ENCODE peak calls at places on chromosomes 12 and 14, in nine cellular contexts. One of them, this sample, is unnamed.

GRCh38 chr12:29240441-29240840 is 91.4 kb downstream of the FAR2 start:
- DNase-seq in endothelial cell: no peak
- DNase-seq in A549: no peak
- DNase-seq in foreskin fibroblast: no peak
- DNase-seq in fibroblast of pulmonary artery: no peak
- DNase-seq in glutamatergic neuron: no peak
- DNase-seq in fibroblast of mammary gland: no peak
- DNase-seq in astrocyte: no peak
- DNase-seq in neural crest cell: no peak
- DNase-seq in this sample: no peak

GRCh38 chr12:110079477-110080400 is 31.4 kb upstream of the C12orf76 start:
- DNase-seq in endothelial cell: no peak
- DNase-seq in A549: peak
- DNase-seq in foreskin fibroblast: no peak
- DNase-seq in fibroblast of pulmonary artery: peak
- DNase-seq in glutamatergic neuron: no peak
- DNase-seq in fibroblast of mammary gland: no peak
- DNase-seq in astrocyte: no peak
- DNase-seq in neural crest cell: no peak
- DNase-seq in this sample: peak

GRCh38 chr12:115209230-115209629 is 525.3 kb upstream of the TBX3 start:
- DNase-seq in endothelial cell: no peak
- DNase-seq in A549: no peak
- DNase-seq in foreskin fibroblast: no peak
- DNase-seq in fibroblast of pulmonary artery: no peak
- DNase-seq in glutamatergic neuron: no peak
- DNase-seq in fibroblast of mammary gland: no peak
- DNase-seq in astrocyte: no peak
- DNase-seq in neural crest cell: no peak
- DNase-seq in this sample: no peak

GRCh38 chr12:124517260-124518050 is 50.0 kb downstream of the NCOR2 start:
- DNase-seq in endothelial cell: no peak
- DNase-seq in A549: peak
- DNase-seq in foreskin fibroblast: peak
- DNase-seq in fibroblast of pulmonary artery: peak
- DNase-seq in glutamatergic neuron: no peak
- DNase-seq in fibroblast of mammary gland: no peak
- DNase-seq in astrocyte: no peak
- DNase-seq in neural crest cell: no peak
- DNase-seq in this sample: no peak

GRCh38 chr12:70691018-70691672 is 53.9 kb upstream of the PTPRB start:
- DNase-seq in endothelial cell: no peak
- DNase-seq in A549: no peak
- DNase-seq in foreskin fibroblast: peak
- DNase-seq in fibroblast of pulmonary artery: peak
- DNase-seq in glutamatergic neuron: no peak
- DNase-seq in fibroblast of mammary gland: peak
- DNase-seq in astrocyte: peak
- DNase-seq in neural crest cell: no peak
- DNase-seq in this sample: no peak

GRCh38 chr14:102822311-102822863 is 45.1 kb downstream of the TRAF3 start:
- DNase-seq in endothelial cell: no peak
- DNase-seq in A549: no peak
- DNase-seq in foreskin fibroblast: peak
- DNase-seq in fibroblast of pulmonary artery: no peak
- DNase-seq in glutamatergic neuron: no peak
- DNase-seq in fibroblast of mammary gland: peak
- DNase-seq in astrocyte: no peak
- DNase-seq in neural crest cell: no peak
- DNase-seq in this sample: peak

GRCh38 chr12:14514946-14515345 is 52.7 kb downstream of the PLBD1 start:
- DNase-seq in endothelial cell: no peak
- DNase-seq in A549: no peak
- DNase-seq in foreskin fibroblast: peak
- DNase-seq in fibroblast of pulmonary artery: peak
- DNase-seq in glutamatergic neuron: no peak
- DNase-seq in fibroblast of mammary gland: peak
- DNase-seq in astrocyte: no peak
- DNase-seq in neural crest cell: no peak
- DNase-seq in this sample: no peak

GRCh38 chr14:59570122-59570521 is 6.5 kb downstream of the CCDC175 start:
- DNase-seq in endothelial cell: no peak
- DNase-seq in A549: peak
- DNase-seq in foreskin fibroblast: no peak
- DNase-seq in fibroblast of pulmonary artery: peak
- DNase-seq in glutamatergic neuron: no peak
- DNase-seq in fibroblast of mammary gland: no peak
- DNase-seq in astrocyte: no peak
- DNase-seq in neural crest cell: no peak
- DNase-seq in this sample: no peak

GRCh38 chr14:73344304-73344703 is 107.0 kb downstream of the PAPLN start:
- DNase-seq in endothelial cell: no peak
- DNase-seq in A549: no peak
- DNase-seq in foreskin fibroblast: peak
- DNase-seq in fibroblast of pulmonary artery: no peak
- DNase-seq in glutamatergic neuron: no peak
- DNase-seq in fibroblast of mammary gland: no peak
- DNase-seq in astrocyte: no peak
- DNase-seq in neural crest cell: no peak
- DNase-seq in this sample: no peak

GRCh38 chr12:102478416-102479098 is 1.8 kb downstream of the IGF1 start:
- DNase-seq in endothelial cell: no peak
- DNase-seq in A549: no peak
- DNase-seq in foreskin fibroblast: no peak
- DNase-seq in fibroblast of pulmonary artery: no peak
- DNase-seq in glutamatergic neuron: no peak
- DNase-seq in fibroblast of mammary gland: no peak
- DNase-seq in astrocyte: peak
- DNase-seq in neural crest cell: no peak
- DNase-seq in this sample: peak

GRCh38 chr12:22993639-22994038 is 368.7 kb downstream of the ETNK1 start:
- DNase-seq in endothelial cell: no peak
- DNase-seq in A549: no peak
- DNase-seq in foreskin fibroblast: no peak
- DNase-seq in fibroblast of pulmonary artery: no peak
- DNase-seq in glutamatergic neuron: no peak
- DNase-seq in fibroblast of mammary gland: no peak
- DNase-seq in astrocyte: peak
- DNase-seq in neural crest cell: no peak
- DNase-seq in this sample: no peak

GRCh38 chr12:25121916-25122315 is 73.0 kb downstream of the DNAI7 start:
- DNase-seq in endothelial cell: no peak
- DNase-seq in A549: no peak
- DNase-seq in foreskin fibroblast: peak
- DNase-seq in fibroblast of pulmonary artery: no peak
- DNase-seq in glutamatergic neuron: no peak
- DNase-seq in fibroblast of mammary gland: peak
- DNase-seq in astrocyte: peak
- DNase-seq in neural crest cell: no peak
- DNase-seq in this sample: no peak

GRCh38 chr12:21353487-21353886 is 18.8 kb upstream of the SLCO1A2 start:
- DNase-seq in endothelial cell: no peak
- DNase-seq in A549: no peak
- DNase-seq in foreskin fibroblast: no peak
- DNase-seq in fibroblast of pulmonary artery: no peak
- DNase-seq in glutamatergic neuron: no peak
- DNase-seq in fibroblast of mammary gland: no peak
- DNase-seq in astrocyte: no peak
- DNase-seq in neural crest cell: no peak
- DNase-seq in this sample: no peak

GRCh38 chr12:112261559-112261958 is 120.7 kb downstream of the HECTD4 start:
- DNase-seq in endothelial cell: peak
- DNase-seq in A549: peak
- DNase-seq in foreskin fibroblast: no peak
- DNase-seq in fibroblast of pulmonary artery: peak
- DNase-seq in glutamatergic neuron: peak
- DNase-seq in fibroblast of mammary gland: no peak
- DNase-seq in astrocyte: no peak
- DNase-seq in neural crest cell: no peak
- DNase-seq in this sample: no peak

GRCh38 chr12:112256780-112257179 is 125.5 kb downstream of the HECTD4 start:
- DNase-seq in endothelial cell: no peak
- DNase-seq in A549: no peak
- DNase-seq in foreskin fibroblast: no peak
- DNase-seq in fibroblast of pulmonary artery: no peak
- DNase-seq in glutamatergic neuron: no peak
- DNase-seq in fibroblast of mammary gland: no peak
- DNase-seq in astrocyte: no peak
- DNase-seq in neural crest cell: no peak
- DNase-seq in this sample: no peak

GRCh38 chr12:112258926-112259325 is 123.3 kb downstream of the HECTD4 start:
- DNase-seq in endothelial cell: no peak
- DNase-seq in A549: no peak
- DNase-seq in foreskin fibroblast: no peak
- DNase-seq in fibroblast of pulmonary artery: no peak
- DNase-seq in glutamatergic neuron: no peak
- DNase-seq in fibroblast of mammary gland: no peak
- DNase-seq in astrocyte: no peak
- DNase-seq in neural crest cell: no peak
- DNase-seq in this sample: no peak
- TF ChIP-seq CTCF in endothelial cell: no peak
- TF ChIP-seq CTCF in A549: no peak
- TF ChIP-seq CTCF in foreskin fibroblast: no peak
- TF ChIP-seq CTCF in fibroblast of pulmonary artery: no peak
- TF ChIP-seq CTCF in glutamatergic neuron: no peak
- TF ChIP-seq CTCF in fibroblast of mammary gland: no peak
- TF ChIP-seq CTCF in astrocyte: no peak
- TF ChIP-seq CTCF in neural crest cell: no peak
- TF ChIP-seq CTCF in this sample: no peak

DNA sequence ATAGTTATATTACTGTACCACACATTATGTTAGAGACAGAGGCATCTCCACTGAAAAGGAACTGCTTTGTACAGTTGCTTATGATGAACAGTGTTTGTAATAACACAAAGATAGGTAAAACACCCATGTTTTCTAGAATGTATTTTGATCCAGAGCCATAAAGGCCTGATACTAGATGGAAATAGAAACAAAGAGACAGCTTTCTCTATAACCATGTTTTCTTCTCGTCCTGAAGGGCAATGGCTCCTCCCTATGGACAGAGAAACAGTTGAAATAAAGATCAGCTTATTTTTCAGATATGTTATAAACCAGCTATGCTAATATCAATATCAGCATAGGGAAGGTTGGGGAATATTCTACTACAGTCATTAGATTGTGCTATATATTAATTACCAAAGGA is 109.2 kb downstream of the ATXN7L3B start:
- DNase-seq in endothelial cell: no peak
- DNase-seq in A549: peak
- DNase-seq in foreskin fibroblast: no peak
- DNase-seq in fibroblast of pulmonary artery: peak
- DNase-seq in glutamatergic neuron: no peak
- DNase-seq in fibroblast of mammary gland: no peak
- DNase-seq in astrocyte: no peak
- DNase-seq in neural crest cell: no peak
- DNase-seq in this sample: no peak
- TF ChIP-seq CTCF in endothelial cell: no peak
- TF ChIP-seq CTCF in A549: peak
- TF ChIP-seq CTCF in foreskin fibroblast: no peak
- TF ChIP-seq CTCF in fibroblast of pulmonary artery: peak
- TF ChIP-seq CTCF in glutamatergic neuron: no peak
- TF ChIP-seq CTCF in fibroblast of mammary gland: no peak
- TF ChIP-seq CTCF in astrocyte: no peak
- TF ChIP-seq CTCF in neural crest cell: peak
- TF ChIP-seq CTCF in this sample: peak

GRCh38 chr12:48997719-48998496 is 1.3 kb downstream of the DDN start:
- DNase-seq in endothelial cell: peak
- DNase-seq in A549: peak
- DNase-seq in foreskin fibroblast: peak
- DNase-seq in fibroblast of pulmonary artery: no peak
- DNase-seq in glutamatergic neuron: peak
- DNase-seq in fibroblast of mammary gland: no peak
- DNase-seq in astrocyte: no peak
- DNase-seq in neural crest cell: no peak
- DNase-seq in this sample: peak

GRCh38 chr12:49000346-49000745 is 1.2 kb upstream of the DDN start:
- DNase-seq in endothelial cell: no peak
- DNase-seq in A549: no peak
- DNase-seq in foreskin fibroblast: no peak
- DNase-seq in fibroblast of pulmonary artery: no peak
- DNase-seq in glutamatergic neuron: no peak
- DNase-seq in fibroblast of mammary gland: no peak
- DNase-seq in astrocyte: no peak
- DNase-seq in neural crest cell: no peak
- DNase-seq in this sample: no peak

GRCh38 chr12:48998497-48999353 is 450 bp downstream of the DDN start:
- DNase-seq in endothelial cell: no peak
- DNase-seq in A549: peak
- DNase-seq in foreskin fibroblast: peak
- DNase-seq in fibroblast of pulmonary artery: no peak
- DNase-seq in glutamatergic neuron: peak
- DNase-seq in fibroblast of mammary gland: peak
- DNase-seq in astrocyte: no peak
- DNase-seq in neural crest cell: no peak
- DNase-seq in this sample: peak

GRCh38 chr12:48996794-48997718 is 2.1 kb downstream of the DDN start:
- DNase-seq in endothelial cell: peak
- DNase-seq in A549: peak
- DNase-seq in foreskin fibroblast: peak
- DNase-seq in fibroblast of pulmonary artery: peak
- DNase-seq in glutamatergic neuron: peak
- DNase-seq in fibroblast of mammary gland: peak
- DNase-seq in astrocyte: peak
- DNase-seq in neural crest cell: peak
- DNase-seq in this sample: peak

DNA sequence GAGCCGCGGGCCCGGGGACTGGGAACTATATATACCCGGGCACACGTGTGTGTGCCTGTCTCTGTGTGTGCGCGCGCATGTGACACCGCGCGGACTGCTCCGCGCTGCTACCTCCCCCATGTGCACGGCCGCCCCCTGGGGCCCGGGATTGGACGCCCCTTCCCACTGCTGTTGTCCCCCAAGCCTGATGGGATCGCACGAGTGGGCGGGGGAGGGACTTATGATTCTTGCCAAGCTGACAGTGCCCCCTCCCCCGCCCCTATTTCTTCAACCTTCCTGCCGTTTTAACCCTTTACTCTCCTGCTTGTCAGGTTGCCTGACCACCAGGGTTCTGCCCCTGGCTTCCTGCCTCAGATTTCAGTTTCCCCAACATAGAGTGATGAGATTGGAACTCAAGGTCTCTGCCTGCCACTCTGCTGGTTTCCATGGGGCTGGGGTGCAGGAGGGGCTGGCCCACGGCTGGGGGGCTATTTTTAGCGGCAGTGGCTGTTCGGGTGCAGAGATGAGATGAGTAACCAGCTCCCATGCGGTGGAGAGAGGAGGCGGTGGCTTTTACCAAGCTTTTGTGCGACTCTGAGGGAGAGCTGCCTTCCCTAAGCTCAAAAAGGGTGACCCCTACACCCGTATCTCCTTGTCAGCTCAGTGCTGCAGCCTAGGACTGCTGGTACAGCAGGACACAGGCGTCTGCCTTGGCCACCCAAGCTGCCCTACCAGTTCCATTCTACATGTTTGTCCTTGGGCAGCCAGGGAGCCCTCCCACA is at the start of gene DDN:
- DNase-seq in endothelial cell: no peak
- DNase-seq in A549: peak
- DNase-seq in foreskin fibroblast: peak
- DNase-seq in fibroblast of pulmonary artery: no peak
- DNase-seq in glutamatergic neuron: peak
- DNase-seq in fibroblast of mammary gland: no peak
- DNase-seq in astrocyte: no peak
- DNase-seq in neural crest cell: no peak
- DNase-seq in this sample: peak
- TF ChIP-seq CTCF in endothelial cell: no peak
- TF ChIP-seq CTCF in A549: no peak
- TF ChIP-seq CTCF in foreskin fibroblast: no peak
- TF ChIP-seq CTCF in fibroblast of pulmonary artery: no peak
- TF ChIP-seq CTCF in glutamatergic neuron: no peak
- TF ChIP-seq CTCF in fibroblast of mammary gland: no peak
- TF ChIP-seq CTCF in astrocyte: no peak
- TF ChIP-seq CTCF in neural crest cell: peak
- TF ChIP-seq CTCF in this sample: no peak

GRCh38 chr12:76738824-76739579 is 24.9 kb upstream of the ZDHHC17 start:
- DNase-seq in endothelial cell: no peak
- DNase-seq in A549: no peak
- DNase-seq in foreskin fibroblast: no peak
- DNase-seq in fibroblast of pulmonary artery: no peak
- DNase-seq in glutamatergic neuron: no peak
- DNase-seq in fibroblast of mammary gland: no peak
- DNase-seq in astrocyte: no peak
- DNase-seq in neural crest cell: no peak
- DNase-seq in this sample: no peak
- TF ChIP-seq CTCF in endothelial cell: no peak
- TF ChIP-seq CTCF in A549: no peak
- TF ChIP-seq CTCF in foreskin fibroblast: no peak
- TF ChIP-seq CTCF in fibroblast of pulmonary artery: no peak
- TF ChIP-seq CTCF in glutamatergic neuron: no peak
- TF ChIP-seq CTCF in fibroblast of mammary gland: no peak
- TF ChIP-seq CTCF in astrocyte: no peak
- TF ChIP-seq CTCF in neural crest cell: no peak
- TF ChIP-seq CTCF in this sample: no peak